ENCODE peak calls at places on chromosomes 3 and 15, in five cellular contexts. One of them, this sample, is unnamed.

GRCh38 chr3:126064627-126065258 is 19.2 kb downstream of the SLC41A3 start:
- DNase-seq in upper lobe of left lung: peak
- DNase-seq in HCT116: no peak
- DNase-seq in fibroblast of lung: no peak
- DNase-seq in cardiac fibroblast: no peak
- DNase-seq in this sample: no peak

GRCh38 chr15:96363692-96364091 is 33.2 kb downstream of the NR2F2 start:
- DNase-seq in fibroblast of lung: no peak
- DNase-seq in cardiac fibroblast: no peak
- DNase-seq in upper lobe of left lung: no peak
- DNase-seq in HCT116: no peak
- DNase-seq in this sample: no peak

GRCh38 chr3:5181479-5182141 is 5.9 kb upstream of the EDEM1 start:
- DNase-seq in fibroblast of lung: no peak
- DNase-seq in upper lobe of left lung: no peak
- DNase-seq in HCT116: no peak
- DNase-seq in cardiac fibroblast: no peak
- DNase-seq in this sample: no peak

GRCh38 chr3:24678441-24678865 is 183.8 kb upstream of the THRB start:
- DNase-seq in cardiac fibroblast: peak
- DNase-seq in upper lobe of left lung: no peak
- DNase-seq in fibroblast of lung: peak
- DNase-seq in HCT116: no peak
- DNase-seq in this sample: no peak

GRCh38 chr3:154904328-154904727 is 175.8 kb upstream of the MME start:
- DNase-seq in cardiac fibroblast: peak
- DNase-seq in HCT116: peak
- DNase-seq in upper lobe of left lung: no peak
- DNase-seq in fibroblast of lung: no peak
- DNase-seq in this sample: no peak

GRCh38 chr15:88661766-88662556 is 23.1 kb downstream of the ISG20 start:
- DNase-seq in HCT116: no peak
- DNase-seq in upper lobe of left lung: no peak
- DNase-seq in cardiac fibroblast: peak
- DNase-seq in fibroblast of lung: peak
- DNase-seq in this sample: no peak

GRCh38 chr3:7607669-7608068 is 746.8 kb downstream of the GRM7 start:
- DNase-seq in HCT116: no peak
- DNase-seq in fibroblast of lung: no peak
- DNase-seq in cardiac fibroblast: no peak
- DNase-seq in upper lobe of left lung: no peak
- DNase-seq in this sample: no peak

GRCh38 chr3:72384602-72385001 is 463.6 kb downstream of the SHQ1 start:
- DNase-seq in cardiac fibroblast: no peak
- DNase-seq in HCT116: no peak
- DNase-seq in upper lobe of left lung: no peak
- DNase-seq in fibroblast of lung: no peak
- DNase-seq in this sample: no peak

GRCh38 chr3:155018621-155019330 is 61.3 kb upstream of the MME start:
- DNase-seq in upper lobe of left lung: no peak
- DNase-seq in HCT116: no peak
- DNase-seq in fibroblast of lung: no peak
- DNase-seq in cardiac fibroblast: peak
- DNase-seq in this sample: no peak

GRCh38 chr3:49663831-49664230 is 10.3 kb upstream of the APEH start:
- DNase-seq in upper lobe of left lung: no peak
- DNase-seq in cardiac fibroblast: no peak
- DNase-seq in HCT116: no peak
- DNase-seq in fibroblast of lung: no peak
- DNase-seq in this sample: no peak

GRCh38 chr15:40768492-40769309 is 1.1 kb upstream of the C15orf62 start:
- DNase-seq in fibroblast of lung: no peak
- DNase-seq in upper lobe of left lung: no peak
- DNase-seq in HCT116: no peak
- DNase-seq in cardiac fibroblast: no peak
- DNase-seq in this sample: no peak

GRCh38 chr3:58441514-58442450 is 8.2 kb upstream of the PDHB start:
- DNase-seq in cardiac fibroblast: no peak
- DNase-seq in HCT116: no peak
- DNase-seq in fibroblast of lung: no peak
- DNase-seq in upper lobe of left lung: no peak
- DNase-seq in this sample: no peak

DNA sequence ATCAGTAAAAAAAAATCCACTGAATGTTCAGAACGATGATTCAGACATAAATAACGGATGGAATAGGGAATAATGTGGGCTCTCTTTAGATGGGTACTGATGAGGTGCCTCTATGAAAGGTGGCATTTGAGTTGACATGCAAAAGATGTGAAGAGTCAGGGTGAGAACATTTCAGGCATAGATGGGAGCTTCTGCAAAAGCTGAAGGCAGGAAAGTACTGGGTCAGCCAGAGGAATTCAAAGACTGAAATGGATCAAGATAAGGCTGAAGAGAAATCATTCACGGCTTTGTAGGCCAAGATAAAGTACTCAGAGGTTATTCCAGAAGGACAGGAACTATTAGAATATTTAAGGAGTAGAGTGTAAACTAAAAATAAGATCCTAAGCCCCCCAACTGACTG is 189.6 kb upstream of the MCTP2 start:
- DNase-seq in upper lobe of left lung: no peak
- DNase-seq in cardiac fibroblast: no peak
- DNase-seq in HCT116: no peak
- DNase-seq in fibroblast of lung: peak
- DNase-seq in this sample: no peak
- TF ChIP-seq CTCF in upper lobe of left lung: no peak
- TF ChIP-seq CTCF in cardiac fibroblast: no peak
- TF ChIP-seq CTCF in HCT116: no peak
- TF ChIP-seq CTCF in fibroblast of lung: no peak
- TF ChIP-seq CTCF in this sample: no peak

DNA sequence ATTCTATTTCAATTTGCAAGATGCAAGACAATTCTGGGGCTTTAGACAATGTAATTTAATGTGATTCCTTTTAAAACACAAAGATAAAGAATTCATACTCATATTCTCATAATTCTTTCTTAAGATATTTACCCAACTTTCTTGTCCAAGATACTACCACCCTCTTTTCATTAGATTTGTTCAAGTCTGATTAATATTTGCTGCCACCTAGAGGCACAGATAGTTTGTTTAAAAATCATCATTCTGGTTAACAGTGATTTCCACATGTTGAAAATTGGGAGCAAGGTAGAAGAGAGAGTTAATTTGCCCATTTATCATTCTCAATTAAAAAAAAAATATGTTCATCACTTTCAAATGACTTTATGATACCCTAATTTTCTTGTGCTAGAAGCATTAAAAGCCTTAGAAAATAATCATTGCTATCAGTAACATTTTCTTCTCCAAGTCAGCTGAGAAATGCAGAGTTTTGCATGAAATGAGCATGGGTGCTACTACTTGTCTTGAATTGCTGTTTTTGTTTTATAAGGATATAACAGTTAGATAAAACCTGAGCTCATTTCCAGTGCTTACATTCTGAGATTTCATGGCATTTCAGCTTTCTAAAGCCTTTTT is 11.6 kb downstream of the TAMM41 start:
- DNase-seq in fibroblast of lung: peak
- DNase-seq in upper lobe of left lung: no peak
- DNase-seq in HCT116: no peak
- DNase-seq in cardiac fibroblast: peak
- DNase-seq in this sample: no peak
- TF ChIP-seq CTCF in fibroblast of lung: no peak
- TF ChIP-seq CTCF in upper lobe of left lung: no peak
- TF ChIP-seq CTCF in HCT116: peak
- TF ChIP-seq CTCF in cardiac fibroblast: peak
- TF ChIP-seq CTCF in this sample: peak

GRCh38 chr3:20391628-20392027 is 205.6 kb upstream of the SGO1 start:
- DNase-seq in fibroblast of lung: no peak
- DNase-seq in cardiac fibroblast: no peak
- DNase-seq in HCT116: no peak
- DNase-seq in upper lobe of left lung: no peak
- DNase-seq in this sample: no peak
- TF ChIP-seq CTCF in fibroblast of lung: no peak
- TF ChIP-seq CTCF in cardiac fibroblast: no peak
- TF ChIP-seq CTCF in HCT116: no peak
- TF ChIP-seq CTCF in upper lobe of left lung: no peak
- TF ChIP-seq CTCF in this sample: no peak

GRCh38 chr3:12655701-12656100 is 8.2 kb downstream of the RAF1 start:
- DNase-seq in HCT116: no peak
- DNase-seq in cardiac fibroblast: no peak
- DNase-seq in upper lobe of left lung: no peak
- DNase-seq in fibroblast of lung: no peak
- DNase-seq in this sample: no peak

GRCh38 chr3:12656850-12657249 is 7.1 kb downstream of the RAF1 start:
- DNase-seq in cardiac fibroblast: no peak
- DNase-seq in HCT116: no peak
- DNase-seq in fibroblast of lung: no peak
- DNase-seq in upper lobe of left lung: no peak
- DNase-seq in this sample: no peak

GRCh38 chr3:12656193-12656592 is 7.7 kb downstream of the RAF1 start:
- DNase-seq in HCT116: no peak
- DNase-seq in fibroblast of lung: no peak
- DNase-seq in cardiac fibroblast: no peak
- DNase-seq in upper lobe of left lung: no peak
- DNase-seq in this sample: no peak

GRCh38 chr3:12658593-12659058 is 5.3 kb downstream of the RAF1 start:
- DNase-seq in cardiac fibroblast: peak
- DNase-seq in HCT116: no peak
- DNase-seq in fibroblast of lung: peak
- DNase-seq in upper lobe of left lung: no peak
- DNase-seq in this sample: no peak

GRCh38 chr3:12653772-12654171 is 10.1 kb downstream of the RAF1 start:
- DNase-seq in HCT116: no peak
- DNase-seq in fibroblast of lung: peak
- DNase-seq in upper lobe of left lung: no peak
- DNase-seq in cardiac fibroblast: no peak
- DNase-seq in this sample: no peak
- TF ChIP-seq CTCF in HCT116: no peak
- TF ChIP-seq CTCF in fibroblast of lung: no peak
- TF ChIP-seq CTCF in upper lobe of left lung: no peak
- TF ChIP-seq CTCF in cardiac fibroblast: no peak
- TF ChIP-seq CTCF in this sample: no peak

DNA sequence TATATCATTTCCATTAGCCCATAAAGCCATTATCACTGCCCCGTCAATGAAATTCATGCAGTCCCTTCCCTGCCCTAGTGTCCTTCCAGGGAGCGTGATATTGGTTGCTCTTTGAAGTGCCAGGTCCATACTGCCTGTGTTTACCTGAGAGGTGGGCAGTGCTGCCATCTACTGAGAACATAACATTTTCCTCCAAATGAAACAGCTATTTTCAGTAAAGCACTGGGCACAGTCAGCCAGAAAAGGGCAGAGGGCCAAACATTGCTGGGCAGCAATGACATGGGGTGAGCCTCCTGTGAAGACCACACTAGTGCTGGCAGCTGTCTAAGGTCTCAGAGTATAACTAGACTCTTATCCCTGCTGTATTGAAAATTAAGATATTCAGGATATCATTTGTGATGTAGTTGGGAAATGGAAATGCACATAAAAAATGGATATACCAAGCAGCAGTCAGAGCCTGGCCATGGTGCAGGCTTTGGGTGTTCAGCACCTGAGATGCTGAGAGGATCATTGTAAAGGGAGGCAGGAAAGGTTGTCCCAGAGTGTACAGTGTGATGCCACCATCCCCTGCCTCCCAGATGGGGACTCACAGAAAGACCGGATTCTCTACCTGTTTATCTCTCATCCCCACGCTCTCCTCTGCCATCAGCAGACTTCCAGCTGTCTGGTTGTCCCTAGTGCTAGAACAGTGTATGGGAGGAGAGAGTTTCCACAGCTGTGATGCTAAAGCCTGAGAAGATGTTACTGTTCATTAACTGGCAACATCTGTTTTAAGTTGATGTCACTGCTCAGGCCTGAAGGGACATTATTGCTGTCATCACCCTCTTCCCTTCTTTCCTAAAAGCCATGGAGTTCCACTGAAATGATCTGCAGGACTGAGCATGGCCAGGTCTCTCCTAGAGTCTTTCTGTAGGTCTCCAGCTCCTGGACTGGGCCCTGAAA is 108.8 kb downstream of the ARNT2 start:
- DNase-seq in upper lobe of left lung: no peak
- DNase-seq in cardiac fibroblast: peak
- DNase-seq in HCT116: peak
- DNase-seq in fibroblast of lung: no peak
- DNase-seq in this sample: no peak
- TF ChIP-seq CTCF in upper lobe of left lung: no peak
- TF ChIP-seq CTCF in cardiac fibroblast: no peak
- TF ChIP-seq CTCF in HCT116: peak
- TF ChIP-seq CTCF in fibroblast of lung: no peak
- TF ChIP-seq CTCF in this sample: peak

GRCh38 chr3:119433613-119434325 is 29.6 kb downstream of the TMEM39A start:
- DNase-seq in upper lobe of left lung: no peak
- DNase-seq in fibroblast of lung: no peak
- DNase-seq in HCT116: no peak
- DNase-seq in cardiac fibroblast: no peak
- DNase-seq in this sample: no peak

GRCh38 chr3:119427669-119428068 is 35.7 kb downstream of the TMEM39A start:
- DNase-seq in HCT116: no peak
- DNase-seq in upper lobe of left lung: no peak
- DNase-seq in fibroblast of lung: no peak
- DNase-seq in cardiac fibroblast: peak
- DNase-seq in this sample: no peak

GRCh38 chr3:119428538-119428937 is 34.9 kb downstream of the TMEM39A start:
- DNase-seq in upper lobe of left lung: no peak
- DNase-seq in HCT116: no peak
- DNase-seq in fibroblast of lung: no peak
- DNase-seq in cardiac fibroblast: peak
- DNase-seq in this sample: no peak
- TF ChIP-seq CTCF in upper lobe of left lung: no peak
- TF ChIP-seq CTCF in HCT116: no peak
- TF ChIP-seq CTCF in fibroblast of lung: no peak
- TF ChIP-seq CTCF in cardiac fibroblast: no peak
- TF ChIP-seq CTCF in this sample: no peak

GRCh38 chr15:31365655-31366127 is 39.1 kb downstream of the KLF13 start:
- DNase-seq in HCT116: no peak
- DNase-seq in upper lobe of left lung: peak
- DNase-seq in fibroblast of lung: peak
- DNase-seq in cardiac fibroblast: peak
- DNase-seq in this sample: no peak
- TF ChIP-seq CTCF in HCT116: no peak
- TF ChIP-seq CTCF in upper lobe of left lung: peak
- TF ChIP-seq CTCF in fibroblast of lung: peak
- TF ChIP-seq CTCF in cardiac fibroblast: peak
- TF ChIP-seq CTCF in this sample: no peak

GRCh38 chr3:11059799-11060115 is 67.2 kb downstream of the SLC6A1 start:
- DNase-seq in cardiac fibroblast: no peak
- DNase-seq in fibroblast of lung: no peak
- DNase-seq in HCT116: no peak
- DNase-seq in upper lobe of left lung: no peak
- DNase-seq in this sample: no peak
- TF ChIP-seq CTCF in cardiac fibroblast: no peak
- TF ChIP-seq CTCF in fibroblast of lung: no peak
- TF ChIP-seq CTCF in HCT116: no peak
- TF ChIP-seq CTCF in upper lobe of left lung: no peak
- TF ChIP-seq CTCF in this sample: no peak

DNA sequence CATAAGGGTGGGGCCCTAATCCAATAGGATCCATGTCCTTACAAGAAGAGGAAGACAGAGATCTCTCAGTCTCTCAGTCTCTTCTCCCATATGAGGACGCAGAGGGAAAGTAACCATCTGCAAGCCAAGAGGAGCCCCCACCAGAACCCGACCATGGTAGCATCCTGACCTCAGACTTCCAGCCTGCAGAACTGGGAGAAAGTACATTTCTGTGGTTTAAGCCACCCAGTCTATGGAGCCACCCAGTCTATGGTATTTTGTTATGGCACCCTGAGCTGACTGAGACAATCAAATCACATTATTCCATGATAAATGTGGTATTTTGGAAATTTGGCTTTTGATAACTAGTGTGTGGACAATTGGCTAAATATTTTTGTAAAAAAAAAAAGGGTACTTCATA is 101.5 kb upstream of the TMC3 start:
- DNase-seq in cardiac fibroblast: no peak
- DNase-seq in upper lobe of left lung: no peak
- DNase-seq in HCT116: no peak
- DNase-seq in fibroblast of lung: peak
- DNase-seq in this sample: no peak
- TF ChIP-seq CTCF in cardiac fibroblast: no peak
- TF ChIP-seq CTCF in upper lobe of left lung: no peak
- TF ChIP-seq CTCF in HCT116: no peak
- TF ChIP-seq CTCF in fibroblast of lung: no peak
- TF ChIP-seq CTCF in this sample: no peak